ENCODE peak calls at places on chromosomes 2 and 18, in seven cellular contexts. O is kidney epithelial cell, W is AG10803, Y is fibroblast of the aortic adventitia, L is SK-N-SH, B is lung, I is astrocyte. E is an unnamed sample.

GRCh38 chr2:240795468-240795867 is 24.6 kb downstream of the KIF1A start:
- DNase-seq in O (no peak), W (no peak), Y (no peak), L (no peak), B (no peak), I (no peak), E (no peak)

GRCh38 chr2:13193075-13193474 is 476.3 kb downstream of the TRIB2 start:
- DNase-seq in O (no peak), W (no peak), Y (no peak), L (no peak), B (no peak), I (peak), E (no peak)

GRCh38 chr2:8416836-8417832 is 264.7 kb upstream of the ID2 start:
- DNase-seq in O (no peak), W (no peak), Y (no peak), L (peak), B (no peak), I (no peak), E (no peak)

GRCh38 chr2:218290316-218291261 is 1.7 kb downstream of the TMBIM1 start:
- DNase-seq in O (no peak), W (no peak), Y (no peak), L (no peak), B (no peak), I (no peak), E (no peak)

GRCh38 chr2:148483675-148484074 is 160.9 kb upstream of the EPC2 start:
- DNase-seq in O (no peak), W (no peak), Y (no peak), L (no peak), B (no peak), I (peak), E (no peak)

GRCh38 chr2:112483047-112483473 is 1.1 kb downstream of the TTL start:
- DNase-seq in O (peak), W (peak), Y (peak), L (peak), B (no peak), I (peak), E (no peak)

GRCh38 chr2:152456262-152456661 is 121.3 kb downstream of the FMNL2 start:
- DNase-seq in O (peak), W (peak), Y (no peak), L (no peak), B (no peak), I (peak), E (no peak)

GRCh38 chr2:71742953-71743601 is 289.7 kb downstream of the DYSF start:
- DNase-seq in O (peak), W (peak), Y (peak), L (no peak), B (no peak), I (peak), E (no peak)

GRCh38 chr18:34159691-34160185 is 65.0 kb downstream of the NOL4 start:
- DNase-seq in O (no peak), W (no peak), Y (no peak), L (peak), B (no peak), I (no peak), E (no peak)

GRCh38 chr2:173146590-173146989 is 70.9 kb downstream of the MAP3K20 start:
- DNase-seq in O (no peak), W (no peak), Y (no peak), L (no peak), B (no peak), I (no peak), E (no peak)

GRCh38 chr2:203743441-203743932 is 37.0 kb downstream of the CD28 start:
- DNase-seq in O (no peak), W (peak), Y (peak), L (no peak), B (peak), I (no peak), E (no peak)

DNA sequence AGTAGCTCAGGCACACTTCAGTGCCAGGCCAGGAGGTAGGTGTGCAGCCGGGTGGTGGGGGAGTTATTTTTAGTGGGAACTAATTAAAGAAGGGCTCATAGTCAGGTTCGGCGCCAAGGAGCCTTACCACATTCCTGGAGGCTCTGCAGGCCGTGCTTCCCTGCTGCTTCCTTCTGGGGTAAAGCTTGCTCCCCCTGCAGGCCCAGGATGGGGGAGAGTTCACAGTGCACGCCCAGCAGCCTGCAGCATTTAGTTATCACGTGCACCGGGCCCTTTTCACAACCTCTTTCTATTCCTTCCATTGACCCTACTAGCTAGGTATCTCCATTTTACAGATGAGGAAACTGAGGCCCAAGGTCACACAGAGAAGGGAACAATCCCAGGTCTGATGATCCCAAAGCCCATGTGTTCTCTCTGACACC is 2.5 kb downstream of the KCNF1 start:
- DNase-seq in O (no peak), W (no peak), Y (no peak), L (no peak), B (no peak), I (no peak), E (no peak)
- TF ChIP-seq CTCF in O (peak), W (no peak), Y (no peak), L (peak), B (no peak), I (peak), E (peak)

DNA sequence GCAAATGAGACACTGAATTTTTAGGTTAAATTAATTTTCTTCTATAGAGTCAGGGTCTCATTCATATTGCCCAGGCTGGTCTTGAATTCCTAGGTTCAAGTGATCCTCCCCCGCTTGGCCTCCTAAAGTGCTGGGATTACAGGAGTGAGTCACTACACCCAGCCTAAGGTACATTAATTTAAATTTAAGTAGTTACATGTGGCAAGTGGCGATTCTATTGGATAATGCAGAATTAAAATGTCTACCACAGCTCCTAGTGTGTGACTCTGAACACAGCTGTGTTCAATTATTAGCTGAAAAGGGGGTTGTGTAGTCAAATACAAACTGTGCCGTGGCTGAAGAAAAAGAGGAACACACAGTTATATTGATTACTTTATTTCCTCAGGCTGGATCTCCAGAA is 2.2 kb upstream of the CAD start:
- DNase-seq in O (no peak), W (peak), Y (no peak), L (no peak), B (no peak), I (no peak), E (no peak)
- TF ChIP-seq CTCF in O (no peak), W (no peak), Y (no peak), L (no peak), B (no peak), I (no peak), E (no peak)

GRCh38 chr2:57453929-57454328 is 592.7 kb upstream of the VRK2 start:
- DNase-seq in O (no peak), W (no peak), Y (no peak), L (no peak), B (no peak), I (no peak), E (no peak)
- TF ChIP-seq CTCF in O (peak), W (no peak), Y (no peak), L (peak), B (no peak), I (no peak), E (peak)

DNA sequence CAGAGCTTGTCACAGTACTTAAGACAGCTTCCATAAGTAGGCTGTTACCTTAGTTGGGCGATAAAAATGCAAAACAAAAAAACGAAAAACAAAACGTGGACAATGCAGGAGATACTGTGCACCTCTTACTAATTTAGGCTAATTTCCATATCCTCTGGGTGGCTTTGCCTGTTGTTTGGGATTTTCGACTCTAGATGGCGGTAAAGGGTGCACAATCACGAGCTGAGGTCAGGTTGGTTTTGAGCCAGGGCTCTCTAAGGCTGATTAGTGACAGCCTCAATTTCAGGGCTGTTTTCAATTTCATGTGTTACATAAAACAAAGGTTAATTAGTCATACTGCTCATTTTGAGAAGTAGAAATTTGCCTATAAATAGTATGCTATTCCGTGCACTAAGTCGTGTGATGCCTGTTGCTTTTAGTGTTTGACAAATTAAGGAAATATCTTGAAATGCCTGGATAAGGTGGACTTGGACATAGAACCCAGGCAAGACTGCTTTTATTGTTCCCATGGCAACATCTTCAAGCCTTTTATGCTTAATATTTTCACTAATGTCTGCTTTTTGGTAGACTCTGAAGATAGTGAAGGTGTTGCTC is 493.1 kb downstream of the SOCS6 start:
- DNase-seq in O (no peak), W (no peak), Y (peak), L (peak), B (peak), I (no peak), E (no peak)
- TF ChIP-seq CTCF in O (peak), W (peak), Y (peak), L (peak), B (no peak), I (peak), E (peak)

GRCh38 chr2:190804182-190804795 is 76.3 kb upstream of the GLS start:
- DNase-seq in O (no peak), W (peak), Y (peak), L (no peak), B (no peak), I (no peak), E (no peak)
- TF ChIP-seq CTCF in O (peak), W (peak), Y (peak), L (peak), B (peak), I (peak), E (peak)

GRCh38 chr2:235314371-235314915 is 179.4 kb upstream of the AGAP1 start:
- DNase-seq in O (no peak), W (no peak), Y (no peak), L (peak), B (no peak), I (peak), E (peak)
- TF ChIP-seq CTCF in O (no peak), W (no peak), Y (no peak), L (no peak), B (no peak), I (no peak), E (no peak)

GRCh38 chr2:108877506-108877905 is 90.9 kb downstream of the CCDC138 start:
- DNase-seq in O (no peak), W (no peak), Y (no peak), L (no peak), B (no peak), I (no peak), E (no peak)
- TF ChIP-seq CTCF in O (no peak), W (no peak), Y (no peak), L (peak), B (no peak), I (no peak), E (no peak)

E was measured in osteocyte.